ENCODE peak calls at places on chromosome 10, in five cellular contexts. One of them, this sample, is unnamed.

GRCh38 chr10:123470570-123470969 is 195.6 kb upstream of the GPR26 start:
- DNase-seq in activated T-helper 1 cell treated with anti-CD3 and anti-CD28 coated beads, Interleukin-2, amount 50 U/mL, for 16 hours: no peak
- DNase-seq in RCC 7860: no peak
- DNase-seq in GM23248: no peak
- DNase-seq in B cell: no peak
- DNase-seq in this sample: no peak

GRCh38 chr10:101816913-101817541 is 1.2 kb downstream of the OGA start:
- DNase-seq in B cell: no peak
- DNase-seq in RCC 7860: no peak
- DNase-seq in activated T-helper 1 cell treated with anti-CD3 and anti-CD28 coated beads, Interleukin-2, amount 50 U/mL, for 16 hours: no peak
- DNase-seq in GM23248: peak
- DNase-seq in this sample: no peak

GRCh38 chr10:78210976-78211375 is 177.3 kb downstream of the RPS24 start:
- DNase-seq in GM23248: no peak
- DNase-seq in RCC 7860: no peak
- DNase-seq in B cell: no peak
- DNase-seq in activated T-helper 1 cell treated with anti-CD3 and anti-CD28 coated beads, Interleukin-2, amount 50 U/mL, for 16 hours: no peak
- DNase-seq in this sample: no peak

GRCh38 chr10:97020452-97021400 is 165.0 kb downstream of the SLIT1 start:
- DNase-seq in RCC 7860: no peak
- DNase-seq in GM23248: no peak
- DNase-seq in B cell: no peak
- DNase-seq in activated T-helper 1 cell treated with anti-CD3 and anti-CD28 coated beads, Interleukin-2, amount 50 U/mL, for 16 hours: no peak
- DNase-seq in this sample: no peak

GRCh38 chr10:119198438-119198837 is 8.9 kb upstream of the GRK5 start:
- DNase-seq in activated T-helper 1 cell treated with anti-CD3 and anti-CD28 coated beads, Interleukin-2, amount 50 U/mL, for 16 hours: no peak
- DNase-seq in RCC 7860: no peak
- DNase-seq in B cell: peak
- DNase-seq in GM23248: peak
- DNase-seq in this sample: no peak

GRCh38 chr10:4981722-4982471 is 18.7 kb downstream of the AKR1C1 start:
- DNase-seq in GM23248: peak
- DNase-seq in activated T-helper 1 cell treated with anti-CD3 and anti-CD28 coated beads, Interleukin-2, amount 50 U/mL, for 16 hours: no peak
- DNase-seq in RCC 7860: peak
- DNase-seq in B cell: peak
- DNase-seq in this sample: no peak

GRCh38 chr10:103145860-103146466 is 47.1 kb downstream of the NT5C2 start:
- DNase-seq in B cell: no peak
- DNase-seq in RCC 7860: no peak
- DNase-seq in activated T-helper 1 cell treated with anti-CD3 and anti-CD28 coated beads, Interleukin-2, amount 50 U/mL, for 16 hours: no peak
- DNase-seq in GM23248: peak
- DNase-seq in this sample: no peak

GRCh38 chr10:86377797-86378146 is 11.2 kb upstream of the GRID1 start:
- DNase-seq in activated T-helper 1 cell treated with anti-CD3 and anti-CD28 coated beads, Interleukin-2, amount 50 U/mL, for 16 hours: no peak
- DNase-seq in B cell: no peak
- DNase-seq in RCC 7860: no peak
- DNase-seq in GM23248: no peak
- DNase-seq in this sample: no peak

GRCh38 chr10:24483701-24484100 is 240.0 kb downstream of the ARHGAP21 start:
- DNase-seq in activated T-helper 1 cell treated with anti-CD3 and anti-CD28 coated beads, Interleukin-2, amount 50 U/mL, for 16 hours: no peak
- DNase-seq in RCC 7860: peak
- DNase-seq in GM23248: peak
- DNase-seq in B cell: no peak
- DNase-seq in this sample: no peak

GRCh38 chr10:11180228-11180627 is 162.6 kb downstream of the CELF2 start:
- DNase-seq in GM23248: no peak
- DNase-seq in B cell: peak
- DNase-seq in RCC 7860: no peak
- DNase-seq in activated T-helper 1 cell treated with anti-CD3 and anti-CD28 coated beads, Interleukin-2, amount 50 U/mL, for 16 hours: no peak
- DNase-seq in this sample: no peak